ENCODE peak calls at places on chromosomes 7 and 10, in four cellular contexts. B is activated CD4-positive, alpha-beta T cell treated with anti-CD3 and anti-CD28 coated beads, Interleukin-2, amount 50 U/mL, for 1 hour; A is stimulated activated effector memory CD8-positive, alpha-beta T cell treated with anti-CD3 and anti-CD28 coated beads, Interleukin-12 subunit alpha, Interleukin-12 subunit beta, amount 100 ng/mL, for 72 hours; O is renal cortical epithelial cell. Y is an unnamed sample.

GRCh38 chr7:127047521-127047920 is 205.2 kb downstream of the GRM8 start:
- DNase-seq in B (no peak), O (peak), A (no peak), Y (no peak)

GRCh38 chr7:36216063-36216684 is 63.1 kb downstream of the EEPD1 start:
- DNase-seq in O (no peak), B (no peak), A (no peak), Y (no peak)

GRCh38 chr7:129405527-129405926 is 28.7 kb upstream of the STRIP2 start:
- DNase-seq in O (no peak), B (no peak), A (no peak), Y (no peak)

GRCh38 chr7:30503273-30504212 is 1.1 kb downstream of the GGCT start:
- DNase-seq in O (peak), B (no peak), A (no peak), Y (no peak)

GRCh38 chr7:87648316-87648715 is 20.1 kb downstream of the RUNDC3B start:
- DNase-seq in O (no peak), B (no peak), A (no peak), Y (no peak)

GRCh38 chr7:121406866-121407439 is 10.8 kb upstream of the FAM3C start:
- DNase-seq in O (no peak), A (no peak), B (no peak), Y (no peak)

GRCh38 chr10:96614515-96614914 is 27.7 kb upstream of the TM9SF3 start:
- DNase-seq in A (no peak), B (no peak), O (peak), Y (no peak)

GRCh38 chr7:10618934-10619333 is 354.7 kb upstream of the PHF14 start:
- DNase-seq in B (no peak), A (no peak), O (no peak), Y (no peak)

GRCh38 chr7:121793716-121794115 is 79.2 kb upstream of the PTPRZ1 start:
- DNase-seq in O (no peak), B (no peak), A (no peak), Y (no peak)

GRCh38 chr10:43944742-43945730 is 296.4 kb upstream of the ZNF32 start:
- DNase-seq in O (no peak), A (no peak), B (no peak), Y (no peak)

GRCh38 chr10:15211464-15211979 is 43.0 kb upstream of the NMT2 start:
- DNase-seq in A (no peak), O (peak), B (no peak), Y (no peak)

Y was measured in B cell.